ENCODE peak calls at places on chromosomes 3 and 15, in eight cellular contexts. F is sigmoid colon, T is vagina, K is IMR-90, M is K562, D is adrenal gland, J is right lobe of liver, X is body of pancreas. N is an unnamed sample.

GRCh38 chr15:43376017-43376705 is 5.3 kb downstream of the TUBGCP4 start:
- DNase-seq in F (no peak), T (no peak), K (peak), M (peak), D (peak), J (peak), X (peak), N (no peak)

GRCh38 chr15:51076898-51077564 is 17.7 kb downstream of the TNFAIP8L3 start:
- DNase-seq in F (peak), T (no peak), K (no peak), M (no peak), D (peak), J (peak), X (peak), N (no peak)

GRCh38 chr3:59313365-59313764 is 263.5 kb upstream of the CFAP20DC start:
- DNase-seq in F (no peak), T (no peak), K (peak), M (peak), D (peak), J (no peak), X (peak), N (no peak)

GRCh38 chr15:78682013-78682651 is 41.1 kb upstream of the CHRNB4 start:
- DNase-seq in F (no peak), T (no peak), K (no peak), M (no peak), D (no peak), J (no peak), X (no peak), N (no peak)

GRCh38 chr3:57959407-57960173 is 48.6 kb upstream of the FLNB start:
- DNase-seq in F (no peak), T (no peak), K (peak), M (no peak), D (no peak), J (no peak), X (no peak), N (no peak)

GRCh38 chr15:101488300-101489164 is 975 bp downstream of the PCSK6 start:
- DNase-seq in F (no peak), T (no peak), K (no peak), M (peak), D (no peak), J (no peak), X (no peak), N (no peak)

GRCh38 chr15:101049856-101050646 is 130.9 kb downstream of the LRRK1 start:
- DNase-seq in F (peak), T (peak), K (no peak), M (no peak), D (no peak), J (peak), X (peak), N (no peak)

GRCh38 chr15:77107531-77108355 is 36.8 kb upstream of the TSPAN3 start:
- DNase-seq in F (peak), T (no peak), K (peak), M (peak), D (peak), J (no peak), X (peak), N (peak)

GRCh38 chr15:72923304-72923703 is 129.0 kb upstream of the NEO1 start:
- DNase-seq in F (no peak), T (no peak), K (no peak), M (no peak), D (no peak), J (no peak), X (no peak), N (no peak)

GRCh38 chr15:75225951-75226732 is 24.5 kb downstream of the C15orf39 start:
- DNase-seq in F (no peak), T (no peak), K (no peak), M (no peak), D (peak), J (peak), X (no peak), N (no peak)

GRCh38 chr3:75978686-75979085 is 193.3 kb upstream of the ZNF717 start:
- DNase-seq in F (no peak), T (no peak), K (peak), M (no peak), D (no peak), J (no peak), X (no peak), N (no peak)

GRCh38 chr3:167304077-167304476 is 76.0 kb downstream of the ZBBX start:
- DNase-seq in F (no peak), T (no peak), K (no peak), M (no peak), D (no peak), J (no peak), X (no peak), N (peak)

GRCh38 chr15:98597666-98598065 is 50.7 kb upstream of the IGF1R start:
- DNase-seq in F (no peak), T (no peak), K (no peak), M (no peak), D (no peak), J (no peak), X (no peak), N (no peak)

GRCh38 chr15:98599911-98600685 is 48.2 kb upstream of the IGF1R start:
- DNase-seq in F (no peak), T (no peak), K (peak), M (no peak), D (peak), J (peak), X (peak), N (no peak)

GRCh38 chr15:57031605-57032004 is 113.2 kb downstream of the TCF12 start:
- DNase-seq in F (peak), T (no peak), K (peak), M (peak), D (peak), J (no peak), X (no peak), N (peak)

GRCh38 chr15:38479286-38479685 is 25.4 kb downstream of the FAM98B start:
- DNase-seq in F (no peak), T (no peak), K (peak), M (no peak), D (no peak), J (no peak), X (no peak), N (no peak)

GRCh38 chr3:114365268-114365667 is 71.4 kb downstream of the TIGIT start:
- DNase-seq in F (no peak), T (no peak), K (peak), M (no peak), D (no peak), J (no peak), X (no peak), N (peak)

GRCh38 chr15:80478075-80478474 is 73.9 kb downstream of the ARNT2 start:
- DNase-seq in F (no peak), T (no peak), K (peak), M (no peak), D (no peak), J (no peak), X (no peak), N (no peak)

GRCh38 chr3:100370751-100371150 is 30.1 kb downstream of the TOMM70 start:
- DNase-seq in F (no peak), T (no peak), K (peak), M (no peak), D (no peak), J (no peak), X (no peak), N (no peak)

GRCh38 chr15:63186065-63186464 is 3.3 kb upstream of the RAB8B start:
- DNase-seq in F (no peak), T (no peak), K (peak), M (no peak), D (no peak), J (no peak), X (no peak), N (no peak)

GRCh38 chr3:124489506-124489905 is 240.7 kb upstream of the UMPS start:
- DNase-seq in F (no peak), T (no peak), K (no peak), M (no peak), D (no peak), J (no peak), X (no peak), N (no peak)

GRCh38 chr3:3015472-3016089 is 94.6 kb downstream of the IL5RA start:
- DNase-seq in F (no peak), T (no peak), K (peak), M (no peak), D (no peak), J (no peak), X (no peak), N (no peak)

GRCh38 chr3:128863560-128863959 is 15.9 kb upstream of the ACAD9 start:
- DNase-seq in F (no peak), T (no peak), K (no peak), M (no peak), D (no peak), J (no peak), X (no peak), N (no peak)

GRCh38 chr3:69445498-69445897 is 59.6 kb upstream of the FRMD4B start:
- DNase-seq in F (no peak), T (no peak), K (peak), M (no peak), D (no peak), J (no peak), X (no peak), N (no peak)

GRCh38 chr3:189049458-189050231 is 122.1 kb upstream of the TPRG1 start:
- DNase-seq in F (no peak), T (no peak), K (no peak), M (no peak), D (no peak), J (no peak), X (no peak), N (no peak)

GRCh38 chr3:42072930-42073329 is 18.2 kb upstream of the TRAK1 start:
- DNase-seq in F (no peak), T (no peak), K (no peak), M (no peak), D (no peak), J (no peak), X (no peak), N (no peak)

GRCh38 chr15:62348528-62349087 is 183.5 kb upstream of the C2CD4B start:
- DNase-seq in F (no peak), T (no peak), K (no peak), M (no peak), D (no peak), J (no peak), X (no peak), N (no peak)

GRCh38 chr3:39808467-39809180 is 785 bp upstream of the MYRIP start:
- DNase-seq in F (no peak), T (no peak), K (no peak), M (no peak), D (peak), J (peak), X (peak), N (no peak)

GRCh38 chr3:160447544-160447943 is 2.0 kb downstream of the TRIM59 start:
- DNase-seq in F (no peak), T (no peak), K (peak), M (no peak), D (no peak), J (no peak), X (no peak), N (no peak)

GRCh38 chr3:187017511-187018230 is 87.3 kb downstream of the ST6GAL1 start:
- DNase-seq in F (no peak), T (no peak), K (no peak), M (no peak), D (no peak), J (no peak), X (no peak), N (no peak)

GRCh38 chr3:136245691-136246090 is 4.4 kb upstream of the PCCB start:
- DNase-seq in F (no peak), T (no peak), K (no peak), M (no peak), D (no peak), J (no peak), X (no peak), N (no peak)
- H3K4me3 ChIP-seq in F (no peak), T (no peak), K (no peak), M (no peak), D (no peak), J (no peak), X (no peak), N (no peak)

GRCh38 chr3:5022966-5023776 is 43.9 kb downstream of the BHLHE40 start:
- DNase-seq in F (peak), T (no peak), K (peak), M (peak), D (peak), J (no peak), X (peak), N (peak)
- TF ChIP-seq POLR2A in F (no peak), T (no peak), K (no peak), M (peak), D (no peak), J (no peak), X (no peak), N (no peak)

GRCh38 chr3:37696661-37697060 is 165.0 kb upstream of the CTDSPL start:
- DNase-seq in F (no peak), T (no peak), K (no peak), M (no peak), D (no peak), J (no peak), X (no peak), N (no peak)
- H3K27ac ChIP-seq in F (no peak), T (no peak), K (no peak), M (no peak), D (no peak), J (no peak), X (no peak), N (no peak)

GRCh38 chr3:17643691-17644090 is 98.7 kb downstream of the TBC1D5 start:
- DNase-seq in F (no peak), T (no peak), K (peak), M (no peak), D (no peak), J (no peak), X (no peak), N (no peak)
- H3K4me3 ChIP-seq in F (no peak), T (no peak), K (no peak), M (no peak), D (no peak), J (no peak), X (no peak), N (no peak)

DNA sequence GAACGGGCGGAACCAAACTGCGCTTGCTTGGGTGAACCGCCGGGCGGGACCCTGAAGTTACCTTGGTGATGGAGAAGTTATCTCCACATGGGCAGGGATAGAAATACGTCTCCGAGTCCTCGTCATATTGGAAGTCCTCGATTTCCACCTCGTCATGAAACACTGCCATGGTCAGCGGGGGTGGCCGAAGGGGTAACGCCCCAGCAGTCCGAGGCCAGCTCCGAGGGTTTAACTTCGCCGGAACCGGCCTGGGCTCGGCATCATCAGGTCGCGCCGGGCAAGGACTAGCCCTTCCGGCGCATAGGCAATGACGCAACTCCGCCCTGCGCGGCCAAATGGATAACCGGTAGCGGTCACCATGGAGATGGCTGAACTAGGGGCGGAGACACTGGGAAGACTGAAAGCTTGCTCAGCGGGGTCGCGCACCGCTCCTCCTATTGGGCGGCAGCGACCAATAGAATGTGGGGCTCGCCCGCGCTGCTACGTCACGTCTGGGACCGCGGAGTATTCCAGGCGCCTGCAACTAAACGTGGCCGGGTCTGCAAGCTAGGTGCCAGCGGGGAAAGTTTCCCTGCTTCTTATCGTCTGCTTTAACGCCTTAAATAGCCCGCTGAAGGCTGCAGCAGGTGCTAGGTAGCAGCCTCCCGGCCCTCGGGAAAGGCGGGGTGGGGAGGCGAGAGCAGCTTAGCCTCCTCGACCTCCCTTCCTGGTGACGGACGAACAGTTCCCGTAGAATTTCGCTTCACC is at the start of the genes DPH3 and OXNAD1:
- DNase-seq in F (peak), T (peak), K (peak), M (peak), D (peak), J (peak), X (peak), N (peak)
- TF ChIP-seq POLR2A in F (peak), T (no peak), K (peak), M (peak), D (peak), J (peak), X (peak), N (peak)

GRCh38 chr15:83747050-83747717 is 93.3 kb downstream of the ADAMTSL3 start:
- DNase-seq in F (peak), T (no peak), K (peak), M (no peak), D (no peak), J (no peak), X (no peak), N (peak)
- H3K27ac ChIP-seq in F (peak), T (no peak), K (no peak), M (no peak), D (peak), J (peak), X (no peak), N (peak)

GRCh38 chr15:68599153-68599545 is 20.4 kb downstream of the CORO2B start:
- DNase-seq in F (no peak), T (no peak), K (no peak), M (no peak), D (no peak), J (no peak), X (no peak), N (no peak)
- H3K4me3 ChIP-seq in F (no peak), T (no peak), K (no peak), M (no peak), D (no peak), J (no peak), X (no peak), N (no peak)

GRCh38 chr15:95975212-95975611 is 355.3 kb upstream of the NR2F2 start:
- DNase-seq in F (no peak), T (no peak), K (no peak), M (no peak), D (no peak), J (no peak), X (no peak), N (no peak)
- TF ChIP-seq POLR2A in F (no peak), T (no peak), K (no peak), M (no peak), D (no peak), J (no peak), X (no peak), N (no peak)

N was measured in gastrocnemius medialis.